ENCODE peak calls at places on chromosomes 11 and 22, in eight cellular contexts. Y is sigmoid colon, M is right lobe of liver, R is ovary, Q is IMR-90, O is tibial nerve, G is stomach, S is uterus. B is an unnamed sample.

GRCh38 chr11:33542921-33543320 is 157.7 kb downstream of the C11orf91 start:
- DNase-seq in Q (peak; percentile 40), R (peak; percentile 40), O (peak; percentile 21), S (peak; percentile 24), M (no peak), Y (no peak), G (peak; percentile 66), B (peak; percentile 65)

GRCh38 chr11:82996966-82997606 is 74.6 kb downstream of the RAB30 start:
- DNase-seq in R (no peak), O (no peak), Q (no peak), M (no peak), Y (no peak), S (no peak), G (peak; percentile 58), B (no peak)

GRCh38 chr11:102438311-102439062 is 14.1 kb downstream of the TMEM123 start:
- DNase-seq in Q (no peak), S (no peak), O (no peak), Y (no peak), R (no peak), G (peak; percentile 53), M (no peak), B (peak; percentile 17)

GRCh38 chr11:92552942-92553341 is 328.3 kb downstream of the FAT3 start:
- DNase-seq in Q (peak; percentile 4), O (no peak), S (no peak), Y (no peak), M (no peak), R (no peak), G (no peak), B (no peak)

GRCh38 chr11:80255021-80255420 is 814.2 kb upstream of the TENM4 start:
- DNase-seq in Q (no peak), M (no peak), S (no peak), O (no peak), Y (no peak), G (no peak), R (no peak), B (no peak)

GRCh38 chr22:18034076-18034475 is 9.7 kb upstream of the MICAL3 start:
- DNase-seq in Q (no peak), S (no peak), R (no peak), G (no peak), Y (no peak), M (no peak), O (no peak), B (no peak)

GRCh38 chr11:29538339-29539036 is 478.3 kb downstream of the KCNA4 start:
- DNase-seq in Y (no peak), O (no peak), G (no peak), M (no peak), R (no peak), Q (no peak), S (no peak), B (no peak)

GRCh38 chr11:115153135-115153534 is 351.1 kb downstream of the CADM1 start:
- DNase-seq in Y (no peak), O (no peak), G (no peak), S (no peak), M (no peak), Q (peak; percentile 33), R (no peak), B (no peak)

GRCh38 chr11:67440229-67441081 is 2.8 kb downstream of the CORO1B start:
- DNase-seq in Y (no peak), O (no peak), Q (no peak), M (no peak), R (peak; percentile 32), G (no peak), S (no peak), B (no peak)

GRCh38 chr11:67438121-67438902 is 830 bp upstream of the PTPRCAP start:
- DNase-seq in M (peak; percentile 61), R (no peak), Q (no peak), Y (no peak), G (peak; percentile 54), O (no peak), S (no peak), B (no peak)

GRCh38 chr11:67441731-67442401 is 1.4 kb downstream of the CORO1B start:
- DNase-seq in M (no peak), Q (no peak), R (no peak), S (no peak), G (no peak), O (no peak), Y (no peak), B (no peak)

GRCh38 chr11:67441082-67441683 is 2.1 kb downstream of the CORO1B start:
- DNase-seq in O (no peak), R (peak; percentile 36), Q (no peak), M (no peak), S (no peak), Y (no peak), G (no peak), B (no peak)

DNA sequence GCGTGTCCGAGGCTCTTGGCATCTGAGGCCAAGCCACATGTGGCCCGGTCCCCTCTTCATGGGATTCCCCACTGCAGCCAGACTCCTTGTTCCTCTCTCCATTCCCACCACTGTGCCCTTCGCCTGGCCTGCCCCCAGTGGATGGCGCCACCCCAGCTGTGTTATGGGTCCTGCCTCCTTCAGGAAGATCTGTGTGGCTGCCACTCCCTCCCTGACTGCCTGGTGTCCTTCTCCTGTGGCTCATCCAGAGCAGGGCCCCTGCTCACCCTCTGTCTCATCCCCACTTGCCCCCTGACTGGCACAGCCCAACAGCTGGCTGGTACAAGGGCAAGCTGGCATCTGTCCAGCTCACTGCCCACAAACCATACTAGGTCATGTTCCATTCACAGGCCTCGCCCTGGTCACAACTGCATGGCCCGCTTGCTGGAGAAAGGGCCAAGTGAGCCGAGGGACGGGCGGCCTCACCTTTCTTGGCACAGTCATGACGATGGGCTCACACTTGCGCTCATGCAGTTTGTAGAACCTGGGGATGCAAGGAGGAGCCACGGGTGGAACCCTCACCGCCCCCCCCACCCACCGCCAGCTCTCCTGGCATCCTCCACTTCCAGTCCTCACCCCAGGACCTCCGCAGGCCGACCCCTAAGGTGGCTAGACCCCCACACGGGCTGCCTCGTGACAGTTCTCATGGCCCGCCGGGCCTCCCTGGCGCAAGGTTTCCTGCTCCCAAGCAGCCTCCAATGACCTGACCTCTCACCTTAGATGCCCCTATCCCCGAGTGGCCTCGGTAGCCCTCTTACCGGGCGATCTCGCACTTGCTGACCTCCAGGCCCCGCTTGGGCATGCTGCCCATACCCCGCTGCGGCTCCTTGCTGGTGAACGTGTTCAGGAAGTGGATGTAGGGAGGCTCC is 2.1 kb upstream of the PTPRCAP start:
- DNase-seq in M (peak; percentile 65), G (peak; percentile 65), Q (no peak), R (peak; percentile 59), S (no peak), Y (no peak), O (no peak), B (peak; percentile 49)
- TF ChIP-seq CTCF in M (no peak), G (no peak), Q (no peak), R (no peak), S (no peak), Y (no peak), O (no peak), B (peak; percentile 9)

DNA sequence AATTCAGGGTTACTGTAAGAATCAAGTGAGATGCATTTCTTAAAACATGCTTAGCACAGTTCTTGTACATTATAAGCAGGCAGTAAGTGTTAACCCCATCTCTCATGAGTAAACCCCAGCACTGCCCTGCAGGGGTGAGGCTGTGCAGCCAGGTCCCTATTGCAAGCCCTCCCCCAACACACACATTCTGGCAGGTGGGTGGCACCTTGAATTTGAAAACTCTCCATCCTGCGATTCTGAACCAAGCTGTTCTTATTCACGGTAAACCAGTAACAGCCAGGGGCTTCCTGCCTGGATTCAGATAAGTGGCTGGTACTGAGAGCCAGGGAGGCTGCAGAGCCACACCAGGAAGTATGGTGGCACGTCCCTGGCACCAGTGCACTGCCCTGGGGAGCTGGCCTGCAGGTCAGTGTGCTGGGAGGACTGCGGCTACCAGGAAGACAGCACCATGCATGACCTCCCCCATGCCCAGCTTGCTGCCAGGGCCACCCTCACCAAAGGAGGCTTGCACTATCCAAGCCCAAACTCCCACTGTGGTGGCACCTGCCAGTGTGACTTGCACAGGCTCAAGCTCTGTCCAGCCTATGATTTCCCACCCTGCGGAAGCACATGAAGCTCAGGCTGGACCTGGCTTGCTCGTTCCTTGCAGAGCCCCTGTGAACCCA is 88.0 kb downstream of the MICAL2 start:
- DNase-seq in S (no peak), M (no peak), G (peak; percentile 46), O (no peak), R (no peak), Y (no peak), Q (no peak), B (peak; percentile 54)
- H3K4me1 ChIP-seq in S (peaks cover 9% of the 10 kb centered on the region), M (no peaks in the 10 kb centered on the region), G (peaks cover 49% of the 10 kb centered on the region), O (no peaks in the 10 kb centered on the region), R (peaks cover 17% of the 10 kb centered on the region), Y (peaks cover 28% of the 10 kb centered on the region), Q (peaks cover 40% of the 10 kb centered on the region), B (peaks cover 49% of the 10 kb centered on the region)

GRCh38 chr22:38732251-38732815 is 23.5 kb downstream of the SUN2 start:
- DNase-seq in O (no peak), Y (no peak), S (no peak), M (peak; percentile 89), Q (no peak), R (peak; percentile 61), G (peak; percentile 79), B (peak; percentile 79)
- TF ChIP-seq POLR2A in O (no peak), Y (no peak), S (no peak), M (peak; percentile 30), Q (no peak), R (no peak), G (no peak), B (no peak)

GRCh38 chr11:32435152-32435480 is 223 bp downstream of the WT1 start:
- DNase-seq in M (no peak), Y (no peak), S (no peak), R (no peak), O (no peak), G (no peak), Q (no peak), B (no peak)

GRCh38 chr11:32435511-32435946 is at the start of gene WT1:
- DNase-seq in G (no peak), Q (no peak), O (no peak), S (peak; percentile 90), R (peak; percentile 93), Y (no peak), M (no peak), B (no peak)

GRCh38 chr11:32434116-32434386 is 1.3 kb downstream of the WT1 start:
- DNase-seq in M (no peak), Y (no peak), Q (no peak), S (no peak), O (no peak), G (no peak), R (no peak), B (no peak)

GRCh38 chr11:32433249-32434115 is 1.9 kb downstream of the WT1 start:
- DNase-seq in S (no peak), G (no peak), Q (no peak), R (peak; percentile 62), O (no peak), Y (no peak), M (no peak), B (no peak)

DNA sequence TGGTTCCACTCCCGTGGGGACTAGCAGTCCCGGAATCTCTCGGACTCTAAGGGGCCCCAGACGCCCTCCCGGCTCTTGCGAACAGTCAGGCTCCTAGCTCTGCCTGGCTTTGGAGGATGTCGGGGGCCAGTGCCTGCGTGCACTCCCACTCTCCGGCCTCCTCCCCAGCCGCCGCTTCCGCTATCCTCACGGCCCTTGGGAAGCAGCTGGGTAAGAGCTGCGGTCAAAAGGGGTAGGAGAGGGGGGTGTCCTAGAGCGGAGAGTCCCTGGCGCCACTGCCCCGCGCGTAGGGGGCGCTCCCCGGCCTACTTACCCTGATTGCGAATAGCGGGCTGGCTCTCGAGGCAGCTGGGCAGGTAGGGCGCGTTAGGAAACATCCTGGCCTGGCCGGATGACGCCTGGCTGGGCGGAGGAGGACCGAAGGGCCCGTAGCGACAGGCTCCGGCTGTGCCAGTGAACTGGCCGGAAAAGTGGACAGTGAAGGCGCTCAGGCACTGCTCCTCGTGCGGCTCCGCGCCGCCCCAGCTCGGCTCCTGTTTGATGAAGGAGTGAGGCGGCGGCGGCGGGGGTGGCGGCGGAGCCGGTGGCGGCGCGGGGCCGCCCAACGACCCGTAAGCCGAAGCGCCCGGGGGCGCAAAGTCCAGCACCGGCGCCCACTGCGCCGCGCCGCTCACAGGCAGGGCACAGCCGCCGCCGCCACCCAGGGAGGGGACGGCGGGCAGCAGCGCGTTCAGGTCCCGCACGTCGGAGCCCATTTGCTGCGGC is 770 bp downstream of the WT1 start:
- DNase-seq in G (no peak), Y (no peak), R (peak; percentile 81), S (peak; percentile 66), Q (no peak), M (no peak), O (no peak), B (no peak)
- TF ChIP-seq CTCF in G (no peak), Y (no peak), R (peak; percentile 7), S (peak; percentile 39), Q (no peak), M (no peak), O (no peak), B (no peak)

B was measured in body of pancreas.